ENCODE peak calls at places on chromosomes 11 and 22, in eight cellular contexts. H, W, Q, M, E, Y, I and P are unnamed samples.

GRCh38 chr11:3926458-3927095 is 71.1 kb downstream of the STIM1 start:
- DNase-seq in H (no peak), W (no peak), Q (no peak), M (no peak), E (no peak), Y (no peak), I (no peak), P (no peak)

GRCh38 chr11:1231396-1232327 is 8.8 kb downstream of the MUC5B start:
- DNase-seq in H (no peak), W (peak; percentile 57), Q (no peak), M (no peak), E (no peak), Y (no peak), I (peak; percentile 42), P (no peak)

GRCh38 chr11:60169264-60169915 is 13.5 kb downstream of the MS4A6A start:
- DNase-seq in H (peak; percentile 39), W (no peak), Q (peak; percentile 7), M (no peak), E (no peak), Y (peak; percentile 43), I (no peak), P (no peak)

GRCh38 chr22:20545681-20546521 is 38.5 kb downstream of the MED15 start:
- DNase-seq in H (no peak), W (peak; percentile 62), Q (no peak), M (no peak), E (no peak), Y (no peak), I (peak; percentile 16), P (no peak)

GRCh38 chr22:23094260-23094659 is 23.9 kb downstream of the GNAZ start:
- DNase-seq in H (no peak), W (no peak), Q (no peak), M (no peak), E (no peak), Y (no peak), I (no peak), P (no peak)

GRCh38 chr22:39654959-39655579 is 84.5 kb downstream of the CACNA1I start:
- DNase-seq in H (peak; percentile 19), W (no peak), Q (no peak), M (no peak), E (no peak), Y (no peak), I (no peak), P (no peak)

GRCh38 chr11:24697722-24698121 is 200.9 kb downstream of the LUZP2 start:
- DNase-seq in H (no peak), W (no peak), Q (peak; percentile 24), M (no peak), E (no peak), Y (peak; percentile 75), I (no peak), P (no peak)

GRCh38 chr22:38935023-38935422 is 22.4 kb upstream of the APOBEC3A start:
- DNase-seq in H (peak; percentile 39), W (no peak), Q (no peak), M (no peak), E (peak; percentile 83), Y (no peak), I (peak; percentile 94), P (peak; percentile 86)

GRCh38 chr11:9990221-9990973 is 303.6 kb downstream of the SBF2 start:
- DNase-seq in H (peak; percentile 74), W (no peak), Q (peak; percentile 33), M (no peak), E (no peak), Y (peak; percentile 23), I (no peak), P (no peak)

GRCh38 chr11:43643898-43644625 is 36.5 kb upstream of the HSD17B12 start:
- DNase-seq in H (peak; percentile 90), W (peak; percentile 87), Q (peak; percentile 89), M (peak; percentile 80), E (peak; percentile 88), Y (peak; percentile 87), I (peak; percentile 92), P (peak; percentile 87)

GRCh38 chr11:64649304-64649703 is 58.3 kb downstream of the SLC22A12 start:
- DNase-seq in H (peak; percentile 39), W (no peak), Q (no peak), M (no peak), E (no peak), Y (peak; percentile 51), I (no peak), P (no peak)

GRCh38 chr11:117160826-117161225 is 16.7 kb downstream of the PAFAH1B2 start:
- DNase-seq in H (no peak), W (no peak), Q (peak; percentile 55), M (no peak), E (no peak), Y (peak; percentile 56), I (no peak), P (no peak)

GRCh38 chr22:24807284-24807950 is 1.4 kb downstream of the SGSM1 start:
- DNase-seq in H (peak; percentile 22), W (peak; percentile 91), Q (peak; percentile 37), M (no peak), E (peak; percentile 32), Y (peak; percentile 28), I (no peak), P (no peak)

GRCh38 chr11:541433-541885 is 4.1 kb downstream of the LRRC56 start:
- DNase-seq in H (no peak), W (no peak), Q (no peak), M (no peak), E (no peak), Y (no peak), I (peak; percentile 40), P (peak; percentile 75)

GRCh38 chr22:22728382-22728781 is 84.0 kb downstream of the GGTLC2 start:
- DNase-seq in H (no peak), W (no peak), Q (no peak), M (no peak), E (no peak), Y (peak; percentile 13), I (no peak), P (no peak)

GRCh38 chr11:62130498-62131464 is 7.0 kb downstream of the INCENP start:
- DNase-seq in H (no peak), W (peak; percentile 32), Q (no peak), M (no peak), E (no peak), Y (no peak), I (no peak), P (no peak)

GRCh38 chr11:40746282-40746681 is 713.2 kb downstream of the LRRC4C start:
- DNase-seq in H (no peak), W (no peak), Q (no peak), M (no peak), E (no peak), Y (no peak), I (no peak), P (no peak)

GRCh38 chr11:130781906-130782305 is 134.4 kb downstream of the SNX19 start:
- DNase-seq in H (peak; percentile 21), W (no peak), Q (peak; percentile 87), M (no peak), E (no peak), Y (no peak), I (no peak), P (no peak)

GRCh38 chr22:27843441-27843840 is 41.9 kb upstream of the MN1 start:
- DNase-seq in H (no peak), W (no peak), Q (no peak), M (no peak), E (no peak), Y (no peak), I (no peak), P (peak; percentile 17)

GRCh38 chr11:35035894-35036408 is 103.0 kb upstream of the CD44 start:
- DNase-seq in H (no peak), W (no peak), Q (peak; percentile 94), M (no peak), E (no peak), Y (peak; percentile 98), I (no peak), P (no peak)

GRCh38 chr11:35031869-35032268 is 107.1 kb upstream of the CD44 start:
- DNase-seq in H (no peak), W (no peak), Q (peak; percentile 77), M (no peak), E (no peak), Y (no peak), I (no peak), P (no peak)

GRCh38 chr11:35033011-35033410 is 106.0 kb upstream of the CD44 start:
- DNase-seq in H (no peak), W (no peak), Q (no peak), M (no peak), E (no peak), Y (no peak), I (peak; percentile 63), P (no peak)

GRCh38 chr11:35036642-35037041 is 102.3 kb upstream of the CD44 start:
- DNase-seq in H (no peak), W (no peak), Q (peak; percentile 80), M (no peak), E (no peak), Y (no peak), I (no peak), P (no peak)

DNA sequence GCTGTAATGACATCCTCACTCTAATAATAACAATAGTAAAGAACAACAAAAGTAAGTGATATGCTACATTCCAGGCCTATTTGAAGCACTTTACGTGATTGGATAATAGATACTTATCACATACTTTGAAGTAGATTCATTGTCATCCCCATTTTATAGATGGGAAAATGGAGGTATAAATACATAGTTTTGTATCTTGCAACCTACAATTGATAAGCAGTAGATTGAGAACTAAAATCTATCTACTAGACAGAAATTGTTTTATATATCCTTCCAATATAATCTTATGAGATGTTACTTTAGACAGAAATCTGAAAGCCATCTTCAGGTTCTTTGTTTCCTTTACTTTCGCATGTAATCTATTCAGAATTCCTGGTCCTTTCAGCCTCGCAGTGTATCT is 104.6 kb upstream of the CD44 start:
- DNase-seq in H (no peak), W (no peak), Q (no peak), M (no peak), E (no peak), Y (no peak), I (no peak), P (no peak)
- H3K9me3 ChIP-seq in H (no peaks in the 10 kb centered on the region), W (no peaks in the 10 kb centered on the region), Q (no peaks in the 10 kb centered on the region), M (no peaks in the 10 kb centered on the region), E (no peaks in the 10 kb centered on the region), Y (no peaks in the 10 kb centered on the region), I (no peaks in the 10 kb centered on the region), P (no peaks in the 10 kb centered on the region)

GRCh38 chr11:55854704-55855103 is 16.2 kb downstream of the OR5D16 start:
- DNase-seq in H (no peak), W (no peak), Q (no peak), M (no peak), E (no peak), Y (no peak), I (no peak), P (no peak)
- H3K9me3 ChIP-seq in H (no peaks in the 10 kb centered on the region), W (no peaks in the 10 kb centered on the region), Q (no peaks in the 10 kb centered on the region), M (no peaks in the 10 kb centered on the region), E (no peaks in the 10 kb centered on the region), Y (no peaks in the 10 kb centered on the region), I (no peaks in the 10 kb centered on the region), P (no peaks in the 10 kb centered on the region)

DNA sequence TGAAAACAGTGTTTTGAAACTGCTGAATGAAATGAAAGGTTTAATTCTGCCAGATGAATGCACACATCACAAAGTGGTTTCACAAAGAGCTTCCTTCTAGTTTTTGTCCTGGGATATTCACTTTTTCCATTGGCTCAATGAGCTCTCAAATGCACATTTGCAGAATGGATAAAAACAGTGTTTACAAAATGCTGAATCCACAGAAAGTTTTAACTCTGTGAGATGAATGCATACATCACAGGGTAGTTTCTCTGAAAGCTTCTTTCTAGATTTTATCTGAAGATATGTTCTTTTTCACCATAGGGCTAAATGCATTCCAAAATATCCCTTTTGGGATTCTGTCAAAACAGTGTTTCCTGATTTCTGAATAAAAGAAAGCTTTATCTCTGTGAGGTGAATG is 237.6 kb downstream of the OR4A5 start:
- DNase-seq in H (no peak), W (no peak), Q (no peak), M (no peak), E (no peak), Y (no peak), I (no peak), P (no peak)
- H3K9me3 ChIP-seq in H (peaks cover 21% of the 10 kb centered on the region), W (no peaks in the 10 kb centered on the region), Q (peaks cover 67% of the 10 kb centered on the region), M (peaks cover 6% of the 10 kb centered on the region), E (peaks cover 77% of the 10 kb centered on the region), Y (no peaks in the 10 kb centered on the region), I (peaks cover 62% of the 10 kb centered on the region), P (peaks cover 34% of the 10 kb centered on the region)

GRCh38 chr11:70650075-70650909 is 252.0 kb downstream of the CTTN start:
- DNase-seq in H (peak; percentile 55), W (peak; percentile 61), Q (peak; percentile 75), M (peak; percentile 17), E (peak; percentile 50), Y (peak; percentile 82), I (peak; percentile 61), P (peak; percentile 43)
- H3K9me3 ChIP-seq in H (no peaks in the 10 kb centered on the region), W (no peaks in the 10 kb centered on the region), Q (no peaks in the 10 kb centered on the region), M (no peaks in the 10 kb centered on the region), E (no peaks in the 10 kb centered on the region), Y (no peaks in the 10 kb centered on the region), I (no peaks in the 10 kb centered on the region), P (no peaks in the 10 kb centered on the region)